ENCODE peak calls at places on chromosomes 3 and 15, in six cellular contexts. One of them, this sample, is unnamed.

GRCh38 chr3:44648564-44649229 is at the start of gene ZNF35:
- DNase-seq in GM04504: peak
- DNase-seq in pulmonary artery endothelial cell: peak
- DNase-seq in activated T-helper 9 cell treated with anti-CD3 and anti-CD28 coated beads, Interleukin-2, amount 50 U/mL, for 16 hours: no peak
- DNase-seq in ELR: peak
- DNase-seq in CD8-positive, alpha-beta memory T cell: no peak
- DNase-seq in this sample: peak

GRCh38 chr15:65804252-65804931 is 12.3 kb upstream of the DENND4A start:
- DNase-seq in GM04504: no peak
- DNase-seq in pulmonary artery endothelial cell: no peak
- DNase-seq in activated T-helper 9 cell treated with anti-CD3 and anti-CD28 coated beads, Interleukin-2, amount 50 U/mL, for 16 hours: no peak
- DNase-seq in ELR: no peak
- DNase-seq in CD8-positive, alpha-beta memory T cell: no peak
- DNase-seq in this sample: no peak

GRCh38 chr15:71259866-71260265 is 144.6 kb downstream of the THSD4 start:
- DNase-seq in GM04504: no peak
- DNase-seq in pulmonary artery endothelial cell: no peak
- DNase-seq in activated T-helper 9 cell treated with anti-CD3 and anti-CD28 coated beads, Interleukin-2, amount 50 U/mL, for 16 hours: no peak
- DNase-seq in ELR: no peak
- DNase-seq in CD8-positive, alpha-beta memory T cell: no peak
- DNase-seq in this sample: no peak

GRCh38 chr15:64571857-64572291 is 111.5 kb downstream of the ZNF609 start:
- DNase-seq in GM04504: no peak
- DNase-seq in pulmonary artery endothelial cell: no peak
- DNase-seq in activated T-helper 9 cell treated with anti-CD3 and anti-CD28 coated beads, Interleukin-2, amount 50 U/mL, for 16 hours: no peak
- DNase-seq in ELR: no peak
- DNase-seq in CD8-positive, alpha-beta memory T cell: no peak
- DNase-seq in this sample: peak

GRCh38 chr3:71447803-71448202 is 135.7 kb downstream of the FOXP1 start:
- DNase-seq in GM04504: no peak
- DNase-seq in pulmonary artery endothelial cell: no peak
- DNase-seq in activated T-helper 9 cell treated with anti-CD3 and anti-CD28 coated beads, Interleukin-2, amount 50 U/mL, for 16 hours: no peak
- DNase-seq in ELR: peak
- DNase-seq in CD8-positive, alpha-beta memory T cell: no peak
- DNase-seq in this sample: no peak

GRCh38 chr15:86079491-86080266 is at the start of gene AGBL1:
- DNase-seq in GM04504: no peak
- DNase-seq in pulmonary artery endothelial cell: no peak
- DNase-seq in activated T-helper 9 cell treated with anti-CD3 and anti-CD28 coated beads, Interleukin-2, amount 50 U/mL, for 16 hours: no peak
- DNase-seq in ELR: no peak
- DNase-seq in CD8-positive, alpha-beta memory T cell: no peak
- DNase-seq in this sample: no peak

GRCh38 chr3:149459491-149460057 is 14.9 kb upstream of the TM4SF4 start:
- DNase-seq in GM04504: no peak
- DNase-seq in pulmonary artery endothelial cell: no peak
- DNase-seq in activated T-helper 9 cell treated with anti-CD3 and anti-CD28 coated beads, Interleukin-2, amount 50 U/mL, for 16 hours: no peak
- DNase-seq in ELR: no peak
- DNase-seq in CD8-positive, alpha-beta memory T cell: no peak
- DNase-seq in this sample: no peak

GRCh38 chr15:42286445-42287029 is 13.3 kb upstream of the TMEM87A start:
- DNase-seq in GM04504: no peak
- DNase-seq in pulmonary artery endothelial cell: no peak
- DNase-seq in activated T-helper 9 cell treated with anti-CD3 and anti-CD28 coated beads, Interleukin-2, amount 50 U/mL, for 16 hours: no peak
- DNase-seq in ELR: no peak
- DNase-seq in CD8-positive, alpha-beta memory T cell: no peak
- DNase-seq in this sample: no peak

GRCh38 chr3:57512174-57512573 is 32.0 kb downstream of the DNAH12 start:
- DNase-seq in GM04504: no peak
- DNase-seq in pulmonary artery endothelial cell: no peak
- DNase-seq in activated T-helper 9 cell treated with anti-CD3 and anti-CD28 coated beads, Interleukin-2, amount 50 U/mL, for 16 hours: no peak
- DNase-seq in ELR: peak
- DNase-seq in CD8-positive, alpha-beta memory T cell: no peak
- DNase-seq in this sample: no peak

GRCh38 chr3:172057059-172057458 is 17.7 kb downstream of the FNDC3B start:
- DNase-seq in GM04504: no peak
- DNase-seq in pulmonary artery endothelial cell: no peak
- DNase-seq in activated T-helper 9 cell treated with anti-CD3 and anti-CD28 coated beads, Interleukin-2, amount 50 U/mL, for 16 hours: no peak
- DNase-seq in ELR: no peak
- DNase-seq in CD8-positive, alpha-beta memory T cell: no peak
- DNase-seq in this sample: no peak

GRCh38 chr3:170467007-170467406 is 48.3 kb downstream of the CLDN11 start:
- DNase-seq in GM04504: no peak
- DNase-seq in pulmonary artery endothelial cell: no peak
- DNase-seq in activated T-helper 9 cell treated with anti-CD3 and anti-CD28 coated beads, Interleukin-2, amount 50 U/mL, for 16 hours: no peak
- DNase-seq in ELR: no peak
- DNase-seq in CD8-positive, alpha-beta memory T cell: no peak
- DNase-seq in this sample: no peak

GRCh38 chr3:114453296-114453888 is 159.6 kb downstream of the TIGIT start:
- DNase-seq in GM04504: no peak
- DNase-seq in pulmonary artery endothelial cell: no peak
- DNase-seq in activated T-helper 9 cell treated with anti-CD3 and anti-CD28 coated beads, Interleukin-2, amount 50 U/mL, for 16 hours: no peak
- DNase-seq in ELR: no peak
- DNase-seq in CD8-positive, alpha-beta memory T cell: no peak
- DNase-seq in this sample: no peak

GRCh38 chr3:149271669-149272068 is 50.0 kb upstream of the CP start:
- DNase-seq in GM04504: no peak
- DNase-seq in pulmonary artery endothelial cell: no peak
- DNase-seq in activated T-helper 9 cell treated with anti-CD3 and anti-CD28 coated beads, Interleukin-2, amount 50 U/mL, for 16 hours: no peak
- DNase-seq in ELR: peak
- DNase-seq in CD8-positive, alpha-beta memory T cell: no peak
- DNase-seq in this sample: no peak

GRCh38 chr3:183688869-183689268 is 8.7 kb upstream of the YEATS2 start:
- DNase-seq in GM04504: no peak
- DNase-seq in pulmonary artery endothelial cell: no peak
- DNase-seq in activated T-helper 9 cell treated with anti-CD3 and anti-CD28 coated beads, Interleukin-2, amount 50 U/mL, for 16 hours: no peak
- DNase-seq in ELR: no peak
- DNase-seq in CD8-positive, alpha-beta memory T cell: no peak
- DNase-seq in this sample: no peak

GRCh38 chr3:39376929-39377634 is 6.1 kb upstream of the SLC25A38 start:
- DNase-seq in GM04504: no peak
- DNase-seq in pulmonary artery endothelial cell: peak
- DNase-seq in activated T-helper 9 cell treated with anti-CD3 and anti-CD28 coated beads, Interleukin-2, amount 50 U/mL, for 16 hours: no peak
- DNase-seq in ELR: no peak
- DNase-seq in CD8-positive, alpha-beta memory T cell: no peak
- DNase-seq in this sample: no peak

GRCh38 chr3:40079203-40079844 is 230.2 kb upstream of the EIF1B start:
- DNase-seq in GM04504: peak
- DNase-seq in pulmonary artery endothelial cell: no peak
- DNase-seq in activated T-helper 9 cell treated with anti-CD3 and anti-CD28 coated beads, Interleukin-2, amount 50 U/mL, for 16 hours: no peak
- DNase-seq in ELR: peak
- DNase-seq in CD8-positive, alpha-beta memory T cell: no peak
- DNase-seq in this sample: peak

GRCh38 chr3:126342991-126343661 is 14.1 kb downstream of the KLF15 start:
- DNase-seq in GM04504: no peak
- DNase-seq in pulmonary artery endothelial cell: no peak
- DNase-seq in activated T-helper 9 cell treated with anti-CD3 and anti-CD28 coated beads, Interleukin-2, amount 50 U/mL, for 16 hours: no peak
- DNase-seq in ELR: peak
- DNase-seq in CD8-positive, alpha-beta memory T cell: no peak
- DNase-seq in this sample: no peak

GRCh38 chr15:90019611-90020010 is 18.5 kb downstream of the ZNF710 start:
- DNase-seq in GM04504: no peak
- DNase-seq in pulmonary artery endothelial cell: no peak
- DNase-seq in activated T-helper 9 cell treated with anti-CD3 and anti-CD28 coated beads, Interleukin-2, amount 50 U/mL, for 16 hours: no peak
- DNase-seq in ELR: no peak
- DNase-seq in CD8-positive, alpha-beta memory T cell: no peak
- DNase-seq in this sample: no peak

GRCh38 chr3:195237981-195238625 is 32.9 kb downstream of the XXYLT1 start:
- DNase-seq in GM04504: no peak
- DNase-seq in pulmonary artery endothelial cell: no peak
- DNase-seq in activated T-helper 9 cell treated with anti-CD3 and anti-CD28 coated beads, Interleukin-2, amount 50 U/mL, for 16 hours: no peak
- DNase-seq in ELR: no peak
- DNase-seq in CD8-positive, alpha-beta memory T cell: no peak
- DNase-seq in this sample: no peak

GRCh38 chr3:176426371-176426770 is 770.9 kb downstream of the TBL1XR1 start:
- DNase-seq in GM04504: no peak
- DNase-seq in pulmonary artery endothelial cell: no peak
- DNase-seq in activated T-helper 9 cell treated with anti-CD3 and anti-CD28 coated beads, Interleukin-2, amount 50 U/mL, for 16 hours: no peak
- DNase-seq in ELR: no peak
- DNase-seq in CD8-positive, alpha-beta memory T cell: no peak
- DNase-seq in this sample: no peak

GRCh38 chr3:14297784-14298236 is 104.6 kb upstream of the SLC6A6 start:
- DNase-seq in GM04504: no peak
- DNase-seq in pulmonary artery endothelial cell: no peak
- DNase-seq in activated T-helper 9 cell treated with anti-CD3 and anti-CD28 coated beads, Interleukin-2, amount 50 U/mL, for 16 hours: no peak
- DNase-seq in ELR: no peak
- DNase-seq in CD8-positive, alpha-beta memory T cell: no peak
- DNase-seq in this sample: no peak

GRCh38 chr3:39038165-39038564 is 13.6 kb downstream of the SCN11A start:
- DNase-seq in GM04504: peak
- DNase-seq in pulmonary artery endothelial cell: no peak
- DNase-seq in activated T-helper 9 cell treated with anti-CD3 and anti-CD28 coated beads, Interleukin-2, amount 50 U/mL, for 16 hours: no peak
- DNase-seq in ELR: peak
- DNase-seq in CD8-positive, alpha-beta memory T cell: no peak
- DNase-seq in this sample: no peak

GRCh38 chr15:52349062-52349700 is 53.6 kb upstream of the MYO5C start:
- DNase-seq in GM04504: no peak
- DNase-seq in pulmonary artery endothelial cell: no peak
- DNase-seq in activated T-helper 9 cell treated with anti-CD3 and anti-CD28 coated beads, Interleukin-2, amount 50 U/mL, for 16 hours: no peak
- DNase-seq in ELR: no peak
- DNase-seq in CD8-positive, alpha-beta memory T cell: no peak
- DNase-seq in this sample: no peak

GRCh38 chr15:98853593-98854420 is 153.8 kb downstream of the PGPEP1L start:
- DNase-seq in GM04504: no peak
- DNase-seq in pulmonary artery endothelial cell: no peak
- DNase-seq in activated T-helper 9 cell treated with anti-CD3 and anti-CD28 coated beads, Interleukin-2, amount 50 U/mL, for 16 hours: no peak
- DNase-seq in ELR: no peak
- DNase-seq in CD8-positive, alpha-beta memory T cell: no peak
- DNase-seq in this sample: no peak

GRCh38 chr15:57784081-57784488 is 77.6 kb downstream of the POLR2M start:
- DNase-seq in GM04504: peak
- DNase-seq in pulmonary artery endothelial cell: peak
- DNase-seq in activated T-helper 9 cell treated with anti-CD3 and anti-CD28 coated beads, Interleukin-2, amount 50 U/mL, for 16 hours: no peak
- DNase-seq in ELR: peak
- DNase-seq in CD8-positive, alpha-beta memory T cell: no peak
- DNase-seq in this sample: peak

GRCh38 chr15:90881978-90882721 is 2.2 kb upstream of the FES start:
- DNase-seq in GM04504: no peak
- DNase-seq in pulmonary artery endothelial cell: no peak
- DNase-seq in activated T-helper 9 cell treated with anti-CD3 and anti-CD28 coated beads, Interleukin-2, amount 50 U/mL, for 16 hours: no peak
- DNase-seq in ELR: no peak
- DNase-seq in CD8-positive, alpha-beta memory T cell: no peak
- DNase-seq in this sample: no peak

GRCh38 chr15:63354771-63355650 is 26.6 kb downstream of the CA12 start:
- DNase-seq in GM04504: no peak
- DNase-seq in pulmonary artery endothelial cell: no peak
- DNase-seq in activated T-helper 9 cell treated with anti-CD3 and anti-CD28 coated beads, Interleukin-2, amount 50 U/mL, for 16 hours: no peak
- DNase-seq in ELR: no peak
- DNase-seq in CD8-positive, alpha-beta memory T cell: no peak
- DNase-seq in this sample: no peak

GRCh38 chr3:14152233-14152962 is 26.0 kb downstream of the XPC start:
- DNase-seq in GM04504: no peak
- DNase-seq in pulmonary artery endothelial cell: no peak
- DNase-seq in activated T-helper 9 cell treated with anti-CD3 and anti-CD28 coated beads, Interleukin-2, amount 50 U/mL, for 16 hours: no peak
- DNase-seq in ELR: peak
- DNase-seq in CD8-positive, alpha-beta memory T cell: no peak
- DNase-seq in this sample: peak

GRCh38 chr15:77168616-77169015 is 97.7 kb upstream of the TSPAN3 start:
- DNase-seq in GM04504: no peak
- DNase-seq in pulmonary artery endothelial cell: no peak
- DNase-seq in activated T-helper 9 cell treated with anti-CD3 and anti-CD28 coated beads, Interleukin-2, amount 50 U/mL, for 16 hours: no peak
- DNase-seq in ELR: no peak
- DNase-seq in CD8-positive, alpha-beta memory T cell: no peak
- DNase-seq in this sample: no peak

GRCh38 chr3:125003369-125003853 is 52.4 kb downstream of the HEG1 start:
- DNase-seq in GM04504: peak
- DNase-seq in pulmonary artery endothelial cell: no peak
- DNase-seq in activated T-helper 9 cell treated with anti-CD3 and anti-CD28 coated beads, Interleukin-2, amount 50 U/mL, for 16 hours: no peak
- DNase-seq in ELR: peak
- DNase-seq in CD8-positive, alpha-beta memory T cell: no peak
- DNase-seq in this sample: no peak

GRCh38 chr3:50536471-50537180 is 30.9 kb downstream of the C3orf18 start:
- DNase-seq in GM04504: no peak
- DNase-seq in pulmonary artery endothelial cell: no peak
- DNase-seq in activated T-helper 9 cell treated with anti-CD3 and anti-CD28 coated beads, Interleukin-2, amount 50 U/mL, for 16 hours: no peak
- DNase-seq in ELR: no peak
- DNase-seq in CD8-positive, alpha-beta memory T cell: no peak
- DNase-seq in this sample: no peak

GRCh38 chr3:121545049-121545563 is 682 bp downstream of the POLQ start:
- DNase-seq in GM04504: no peak
- DNase-seq in pulmonary artery endothelial cell: no peak
- DNase-seq in activated T-helper 9 cell treated with anti-CD3 and anti-CD28 coated beads, Interleukin-2, amount 50 U/mL, for 16 hours: no peak
- DNase-seq in ELR: peak
- DNase-seq in CD8-positive, alpha-beta memory T cell: no peak
- DNase-seq in this sample: no peak

GRCh38 chr3:29701326-29701983 is 420.6 kb downstream of the RBMS3 start:
- DNase-seq in GM04504: no peak
- DNase-seq in pulmonary artery endothelial cell: no peak
- DNase-seq in activated T-helper 9 cell treated with anti-CD3 and anti-CD28 coated beads, Interleukin-2, amount 50 U/mL, for 16 hours: no peak
- DNase-seq in ELR: no peak
- DNase-seq in CD8-positive, alpha-beta memory T cell: no peak
- DNase-seq in this sample: no peak